ENCODE peak calls at places on chromosomes 5 and 9, in nine cellular contexts. H is psoas muscle, Q is HCEC 1CT, X is GM04503, G is bronchial epithelial cell, B is AG04450, P is NCI-H1092, O is ovary, V is ELR. T is an unnamed sample.

GRCh38 chr5:80076131-80077101 is 41.3 kb downstream of the THBS4 start:
- DNase-seq in H (no peak), Q (no peak), X (no peak), G (no peak), B (no peak), P (no peak), O (no peak), V (no peak), T (no peak)

GRCh38 chr5:98144710-98145109 is 628.8 kb upstream of the RGMB start:
- DNase-seq in H (no peak), Q (no peak), X (no peak), G (peak; percentile 91), B (no peak), P (no peak), O (no peak), V (no peak), T (no peak)

GRCh38 chr9:19161257-19162025 is 34.1 kb upstream of the PLIN2 start:
- DNase-seq in H (no peak), Q (peak; percentile 99), X (peak; percentile 94), G (peak; percentile 100), B (peak; percentile 81), P (no peak), O (peak; percentile 57), V (peak; percentile 99), T (peak; percentile 95)

GRCh38 chr9:96020822-96021615 is 145.5 kb downstream of the ERCC6L2 start:
- DNase-seq in H (no peak), Q (no peak), X (no peak), G (no peak), B (no peak), P (no peak), O (peak; percentile 59), V (peak; percentile 40), T (no peak)

GRCh38 chr9:4855861-4856260 is 63.1 kb downstream of the RCL1 start:
- DNase-seq in H (peak; percentile 21), Q (peak; percentile 8), X (no peak), G (peak; percentile 12), B (peak; percentile 51), P (no peak), O (peak; percentile 41), V (peak; percentile 35), T (no peak)

GRCh38 chr9:26975728-26976707 is 19.8 kb downstream of the IFT74 start:
- DNase-seq in H (no peak), Q (peak; percentile 36), X (no peak), G (peak; percentile 42), B (no peak), P (peak; percentile 48), O (no peak), V (peak; percentile 66), T (no peak)

GRCh38 chr9:127606043-127606442 is 6.0 kb upstream of the STXBP1 start:
- DNase-seq in H (no peak), Q (no peak), X (no peak), G (no peak), B (no peak), P (no peak), O (no peak), V (no peak), T (no peak)

GRCh38 chr5:51373880-51374523 is 9.2 kb upstream of the ISL1 start:
- DNase-seq in H (no peak), Q (no peak), X (no peak), G (no peak), B (no peak), P (no peak), O (no peak), V (no peak), T (no peak)

GRCh38 chr5:96427823-96428222 is 5.2 kb downstream of the PCSK1 start:
- DNase-seq in H (no peak), Q (no peak), X (no peak), G (no peak), B (no peak), P (no peak), O (no peak), V (peak; percentile 30), T (no peak)

GRCh38 chr5:139104577-139105271 is 93.4 kb downstream of the SIL1 start:
- DNase-seq in H (peak; percentile 71), Q (peak; percentile 75), X (peak; percentile 88), G (peak; percentile 59), B (peak; percentile 74), P (no peak), O (peak; percentile 87), V (peak; percentile 15), T (peak; percentile 43)

GRCh38 chr5:179867476-179867875 is 8.9 kb upstream of the MRNIP start:
- DNase-seq in H (no peak), Q (no peak), X (no peak), G (no peak), B (no peak), P (no peak), O (no peak), V (no peak), T (no peak)

GRCh38 chr5:107472620-107473064 is 198.1 kb downstream of the EFNA5 start:
- DNase-seq in H (no peak), Q (no peak), X (no peak), G (no peak), B (no peak), P (no peak), O (no peak), V (no peak), T (no peak)

GRCh38 chr5:74765201-74765600 is 1.7 kb downstream of the GFM2 start:
- DNase-seq in H (no peak), Q (no peak), X (no peak), G (peak; percentile 27), B (no peak), P (no peak), O (no peak), V (no peak), T (no peak)

GRCh38 chr5:119049824-119050449 is 20.9 kb upstream of the DMXL1 start:
- DNase-seq in H (no peak), Q (peak; percentile 80), X (no peak), G (peak; percentile 52), B (no peak), P (no peak), O (no peak), V (peak; percentile 58), T (no peak)

GRCh38 chr9:115241641-115242040 is 123.7 kb upstream of the TNC start:
- DNase-seq in H (no peak), Q (no peak), X (no peak), G (no peak), B (no peak), P (no peak), O (no peak), V (no peak), T (no peak)

GRCh38 chr5:51986733-51987132 is 603.5 kb downstream of the ISL1 start:
- DNase-seq in H (no peak), Q (no peak), X (no peak), G (no peak), B (no peak), P (no peak), O (no peak), V (no peak), T (no peak)

GRCh38 chr9:2161661-2162060 is 146.5 kb downstream of the SMARCA2 start:
- DNase-seq in H (no peak), Q (no peak), X (no peak), G (no peak), B (no peak), P (no peak), O (no peak), V (no peak), T (no peak)

GRCh38 chr5:10656176-10656830 is 92.4 kb downstream of the ANKRD33B start:
- DNase-seq in H (no peak), Q (no peak), X (no peak), G (peak; percentile 39), B (no peak), P (no peak), O (no peak), V (no peak), T (no peak)

GRCh38 chr9:98427491-98427890 is 172.0 kb upstream of the TBC1D2 start:
- DNase-seq in H (no peak), Q (peak; percentile 45), X (no peak), G (no peak), B (no peak), P (no peak), O (no peak), V (no peak), T (no peak)

GRCh38 chr9:89701221-89701798 is 96.5 kb downstream of the GADD45G start:
- DNase-seq in H (no peak), Q (no peak), X (no peak), G (no peak), B (no peak), P (no peak), O (no peak), V (no peak), T (no peak)

GRCh38 chr5:75509956-75510355 is 1.5 kb downstream of the CERT1 start:
- DNase-seq in H (no peak), Q (peak; percentile 60), X (no peak), G (peak; percentile 30), B (peak; percentile 1), P (no peak), O (no peak), V (peak; percentile 63), T (peak; percentile 43)

GRCh38 chr9:94611638-94612068 is 18.0 kb upstream of the FBP2 start:
- DNase-seq in H (no peak), Q (no peak), X (no peak), G (no peak), B (no peak), P (no peak), O (no peak), V (no peak), T (no peak)

GRCh38 chr5:127519527-127519926 is 2.1 kb downstream of the PRRC1 start:
- DNase-seq in H (no peak), Q (no peak), X (no peak), G (no peak), B (no peak), P (no peak), O (no peak), V (no peak), T (no peak)

GRCh38 chr5:27733242-27733641 is 694.9 kb upstream of the CDH9 start:
- DNase-seq in H (no peak), Q (no peak), X (no peak), G (no peak), B (no peak), P (no peak), O (no peak), V (no peak), T (no peak)

GRCh38 chr5:51027276-51027675 is 356.0 kb upstream of the ISL1 start:
- DNase-seq in H (no peak), Q (no peak), X (no peak), G (no peak), B (no peak), P (no peak), O (no peak), V (no peak), T (no peak)

GRCh38 chr9:95980262-95981125 is 105.0 kb downstream of the ERCC6L2 start:
- DNase-seq in H (no peak), Q (peak; percentile 75), X (no peak), G (peak; percentile 49), B (no peak), P (no peak), O (no peak), V (peak; percentile 3), T (no peak)

GRCh38 chr5:43037929-43038510 is 2.1 kb downstream of the ANXA2R start:
- DNase-seq in H (no peak), Q (peak; percentile 69), X (no peak), G (peak; percentile 8), B (no peak), P (no peak), O (no peak), V (no peak), T (no peak)

GRCh38 chr5:75601996-75602395 is 9.3 kb upstream of the ANKDD1B start:
- DNase-seq in H (no peak), Q (peak; percentile 73), X (no peak), G (peak; percentile 91), B (peak; percentile 65), P (no peak), O (no peak), V (peak; percentile 99), T (peak; percentile 62)

GRCh38 chr5:140926903-140927573 is 939 bp downstream of the PCDHAC1 start:
- DNase-seq in H (peak; percentile 19), Q (no peak), X (no peak), G (peak; percentile 10), B (no peak), P (no peak), O (no peak), V (no peak), T (no peak)

GRCh38 chr9:36486454-36486932 is 86.2 kb upstream of the MELK start:
- DNase-seq in H (no peak), Q (no peak), X (no peak), G (no peak), B (no peak), P (no peak), O (peak; percentile 36), V (peak; percentile 38), T (no peak)

GRCh38 chr9:73151653-73152382 is at the start of gene ANXA1:
- DNase-seq in H (no peak), Q (peak; percentile 83), X (peak; percentile 81), G (peak; percentile 96), B (peak; percentile 45), P (no peak), O (no peak), V (peak; percentile 88), T (no peak)

T was measured in retinal pigment epithelial cell.